ENCODE peak calls at places on chromosomes 11 and 22, in ten cellular contexts. N is choroid plexus epithelial cell; R is activated CD8-positive, alpha-beta T cell treated with anti-CD3 and anti-CD28 coated beads for 36 hours; L is gastrocnemius medialis; S is NCI-H1092; G is NCI-H1417; O is COLO829; Q is ELR; Y is GM18507; A is GM23338. M is an unnamed sample.

GRCh38 chr22:49234459-49234858 is 593.2 kb downstream of the BRD1 start:
- DNase-seq in N (no peak), R (no peak), L (no peak), S (no peak), G (no peak), O (no peak), Q (no peak), Y (no peak), A (no peak), M (no peak)

GRCh38 chr22:22787805-22788459 is 99.7 kb upstream of the IGLL5 start:
- DNase-seq in N (peak; percentile 72), R (peak; percentile 81), L (no peak), S (no peak), G (peak; percentile 28), O (peak; percentile 58), Q (peak; percentile 58), Y (no peak), A (peak; percentile 81), M (peak; percentile 61)

GRCh38 chr22:43078522-43078921 is 10.7 kb downstream of the TTLL1 start:
- DNase-seq in N (no peak), R (no peak), L (no peak), S (no peak), G (no peak), O (no peak), Q (peak; percentile 22), Y (no peak), A (no peak), M (peak; percentile 11)

GRCh38 chr22:23282986-23283385 is 102.7 kb downstream of the BCR start:
- DNase-seq in N (no peak), R (no peak), L (no peak), S (no peak), G (no peak), O (no peak), Q (no peak), Y (no peak), A (no peak), M (no peak)

GRCh38 chr22:48106715-48107259 is 1344.3 kb downstream of the TBC1D22A start:
- DNase-seq in N (no peak), R (no peak), L (no peak), S (no peak), G (no peak), O (no peak), Q (no peak), Y (no peak), A (no peak), M (no peak)

GRCh38 chr11:30432716-30433115 is 109.8 kb downstream of the ARL14EP start:
- DNase-seq in N (no peak), R (no peak), L (no peak), S (no peak), G (no peak), O (no peak), Q (no peak), Y (no peak), A (no peak), M (no peak)

GRCh38 chr22:42493393-42493792 is 26.2 kb downstream of the RRP7A start:
- DNase-seq in N (no peak), R (no peak), L (no peak), S (no peak), G (no peak), O (no peak), Q (no peak), Y (no peak), A (peak; percentile 40), M (no peak)

GRCh38 chr11:29159552-29160465 is 857.0 kb downstream of the KCNA4 start:
- DNase-seq in N (peak; percentile 88), R (peak; percentile 2), L (no peak), S (peak; percentile 7), G (peak; percentile 19), O (peak; percentile 78), Q (peak; percentile 85), Y (no peak), A (peak; percentile 84), M (peak; percentile 79)

GRCh38 chr11:66188580-66188979 is 79.9 kb upstream of the RAB1B start:
- DNase-seq in N (peak; percentile 73), R (peak; percentile 7), L (no peak), S (no peak), G (no peak), O (no peak), Q (peak; percentile 87), Y (no peak), A (no peak), M (no peak)

GRCh38 chr11:119797736-119798135 is 68.7 kb upstream of the NECTIN1 start:
- DNase-seq in N (no peak), R (no peak), L (no peak), S (no peak), G (no peak), O (no peak), Q (no peak), Y (no peak), A (peak; percentile 48), M (no peak)

GRCh38 chr11:129223701-129224149 is 31.6 kb upstream of the ARHGAP32 start:
- DNase-seq in N (peak; percentile 76), R (no peak), L (no peak), S (no peak), G (no peak), O (no peak), Q (no peak), Y (no peak), A (no peak), M (no peak)

GRCh38 chr11:62954478-62954877 is 30.3 kb downstream of the SLC22A6 start:
- DNase-seq in N (no peak), R (no peak), L (no peak), S (no peak), G (no peak), O (no peak), Q (no peak), Y (no peak), A (peak; percentile 37), M (no peak)

GRCh38 chr11:8209208-8209807 is 40.5 kb upstream of the RIC3 start:
- DNase-seq in N (no peak), R (peak; percentile 48), L (no peak), S (no peak), G (no peak), O (no peak), Q (no peak), Y (no peak), A (peak; percentile 74), M (peak; percentile 33)

GRCh38 chr11:44939673-44940072 is 11.0 kb downstream of the TP53I11 start:
- DNase-seq in N (no peak), R (no peak), L (no peak), S (no peak), G (no peak), O (no peak), Q (no peak), Y (no peak), A (peak; percentile 80), M (peak; percentile 23)

GRCh38 chr11:22461626-22462025 is 123.4 kb downstream of the SLC17A6 start:
- DNase-seq in N (no peak), R (no peak), L (no peak), S (no peak), G (no peak), O (no peak), Q (no peak), Y (no peak), A (no peak), M (no peak)

GRCh38 chr22:47602732-47603131 is 840.3 kb downstream of the TBC1D22A start:
- DNase-seq in N (no peak), R (no peak), L (no peak), S (no peak), G (no peak), O (no peak), Q (no peak), Y (no peak), A (no peak), M (no peak)

GRCh38 chr11:114044042-114044871 is 15.3 kb upstream of the ZBTB16 start:
- DNase-seq in N (peak; percentile 82), R (peak; percentile 24), L (no peak), S (no peak), G (no peak), O (no peak), Q (no peak), Y (no peak), A (peak; percentile 20), M (no peak)

GRCh38 chr11:17921620-17922473 is 91.0 kb downstream of the SERGEF start:
- DNase-seq in N (peak; percentile 92), R (no peak), L (peak; percentile 50), S (no peak), G (peak; percentile 86), O (peak; percentile 11), Q (no peak), Y (no peak), A (no peak), M (no peak)

GRCh38 chr11:113698515-113698914 is 7.6 kb downstream of the TMPRSS5 start:
- DNase-seq in N (no peak), R (no peak), L (no peak), S (no peak), G (no peak), O (no peak), Q (no peak), Y (no peak), A (no peak), M (no peak)

GRCh38 chr11:16395601-16396000 is 39.3 kb upstream of the SOX6 start:
- DNase-seq in N (no peak), R (no peak), L (no peak), S (no peak), G (no peak), O (no peak), Q (no peak), Y (no peak), A (no peak), M (no peak)

GRCh38 chr22:29635734-29636357 is 32.4 kb downstream of the NF2 start:
- DNase-seq in N (peak; percentile 81), R (no peak), L (no peak), S (peak; percentile 3), G (peak; percentile 14), O (peak; percentile 61), Q (peak; percentile 73), Y (no peak), A (peak; percentile 81), M (peak; percentile 49)

GRCh38 chr11:119375629-119376196 is 5.8 kb downstream of the USP2 start:
- DNase-seq in N (peak; percentile 55), R (no peak), L (no peak), S (no peak), G (no peak), O (no peak), Q (peak; percentile 35), Y (no peak), A (peak; percentile 48), M (no peak)

GRCh38 chr11:79264284-79264683 is 176.5 kb downstream of the TENM4 start:
- DNase-seq in N (no peak), R (no peak), L (no peak), S (no peak), G (no peak), O (peak; percentile 74), Q (no peak), Y (no peak), A (no peak), M (no peak)

M was measured in DMS53.